ENCODE peak calls at places on chromosomes 13 and 19, in seven cellular contexts. One of them, this sample, is unnamed.

GRCh38 chr13:51330741-51331140 is 8.8 kb upstream of the SERPINE3 start:
- DNase-seq in stimulated activated CD4-positive, alpha-beta T cell treated with anti-CD3 and anti-CD28 coated beads, Interleukin-1b, Interleukin-23, amount 100 ng/mL, for 24 hours: no peak
- DNase-seq in Kasumi-1: peak; percentile 79
- DNase-seq in ovary: no peak
- DNase-seq in nephron progenitor cell: no peak
- DNase-seq in activated naive CD8-positive, alpha-beta T cell treated with anti-CD3 and anti-CD28 coated beads, Interleukin-2, amount 50 U/mL, for 24 hours: no peak
- DNase-seq in B cell: no peak
- DNase-seq in this sample: peak; percentile 63

GRCh38 chr19:9877775-9878510 is 42.8 kb downstream of the PIN1 start:
- DNase-seq in stimulated activated CD4-positive, alpha-beta T cell treated with anti-CD3 and anti-CD28 coated beads, Interleukin-1b, Interleukin-23, amount 100 ng/mL, for 24 hours: no peak
- DNase-seq in Kasumi-1: no peak
- DNase-seq in ovary: no peak
- DNase-seq in nephron progenitor cell: no peak
- DNase-seq in activated naive CD8-positive, alpha-beta T cell treated with anti-CD3 and anti-CD28 coated beads, Interleukin-2, amount 50 U/mL, for 24 hours: no peak
- DNase-seq in B cell: no peak
- DNase-seq in this sample: no peak

GRCh38 chr13:48072304-48072703 is 22.6 kb downstream of the MED4 start:
- DNase-seq in stimulated activated CD4-positive, alpha-beta T cell treated with anti-CD3 and anti-CD28 coated beads, Interleukin-1b, Interleukin-23, amount 100 ng/mL, for 24 hours: no peak
- DNase-seq in Kasumi-1: no peak
- DNase-seq in ovary: no peak
- DNase-seq in nephron progenitor cell: no peak
- DNase-seq in activated naive CD8-positive, alpha-beta T cell treated with anti-CD3 and anti-CD28 coated beads, Interleukin-2, amount 50 U/mL, for 24 hours: no peak
- DNase-seq in B cell: no peak
- DNase-seq in this sample: no peak

GRCh38 chr19:6509118-6509971 is 7.2 kb upstream of the TUBB4A start:
- DNase-seq in stimulated activated CD4-positive, alpha-beta T cell treated with anti-CD3 and anti-CD28 coated beads, Interleukin-1b, Interleukin-23, amount 100 ng/mL, for 24 hours: no peak
- DNase-seq in Kasumi-1: no peak
- DNase-seq in ovary: peak; percentile 40
- DNase-seq in nephron progenitor cell: no peak
- DNase-seq in activated naive CD8-positive, alpha-beta T cell treated with anti-CD3 and anti-CD28 coated beads, Interleukin-2, amount 50 U/mL, for 24 hours: no peak
- DNase-seq in B cell: no peak
- DNase-seq in this sample: peak; percentile 94

GRCh38 chr13:21138561-21138960 is 37.8 kb downstream of the SKA3 start:
- DNase-seq in stimulated activated CD4-positive, alpha-beta T cell treated with anti-CD3 and anti-CD28 coated beads, Interleukin-1b, Interleukin-23, amount 100 ng/mL, for 24 hours: no peak
- DNase-seq in Kasumi-1: no peak
- DNase-seq in ovary: no peak
- DNase-seq in nephron progenitor cell: no peak
- DNase-seq in activated naive CD8-positive, alpha-beta T cell treated with anti-CD3 and anti-CD28 coated beads, Interleukin-2, amount 50 U/mL, for 24 hours: no peak
- DNase-seq in B cell: no peak
- DNase-seq in this sample: no peak

GRCh38 chr13:30222253-30222652 is 85.1 kb downstream of the KATNAL1 start:
- DNase-seq in stimulated activated CD4-positive, alpha-beta T cell treated with anti-CD3 and anti-CD28 coated beads, Interleukin-1b, Interleukin-23, amount 100 ng/mL, for 24 hours: no peak
- DNase-seq in Kasumi-1: no peak
- DNase-seq in ovary: no peak
- DNase-seq in nephron progenitor cell: no peak
- DNase-seq in activated naive CD8-positive, alpha-beta T cell treated with anti-CD3 and anti-CD28 coated beads, Interleukin-2, amount 50 U/mL, for 24 hours: no peak
- DNase-seq in B cell: no peak
- DNase-seq in this sample: no peak

GRCh38 chr19:2767688-2768087 is 15.4 kb downstream of the SGTA start:
- DNase-seq in stimulated activated CD4-positive, alpha-beta T cell treated with anti-CD3 and anti-CD28 coated beads, Interleukin-1b, Interleukin-23, amount 100 ng/mL, for 24 hours: no peak
- DNase-seq in Kasumi-1: no peak
- DNase-seq in ovary: no peak
- DNase-seq in nephron progenitor cell: no peak
- DNase-seq in activated naive CD8-positive, alpha-beta T cell treated with anti-CD3 and anti-CD28 coated beads, Interleukin-2, amount 50 U/mL, for 24 hours: no peak
- DNase-seq in B cell: peak; percentile 29
- DNase-seq in this sample: no peak

GRCh38 chr13:77975358-77976042 is 56.9 kb upstream of the EDNRB start:
- DNase-seq in stimulated activated CD4-positive, alpha-beta T cell treated with anti-CD3 and anti-CD28 coated beads, Interleukin-1b, Interleukin-23, amount 100 ng/mL, for 24 hours: no peak
- DNase-seq in Kasumi-1: no peak
- DNase-seq in ovary: no peak
- DNase-seq in nephron progenitor cell: no peak
- DNase-seq in activated naive CD8-positive, alpha-beta T cell treated with anti-CD3 and anti-CD28 coated beads, Interleukin-2, amount 50 U/mL, for 24 hours: no peak
- DNase-seq in B cell: no peak
- DNase-seq in this sample: no peak

GRCh38 chr13:50592412-50593145 is 250.9 kb downstream of the DLEU7 start:
- DNase-seq in stimulated activated CD4-positive, alpha-beta T cell treated with anti-CD3 and anti-CD28 coated beads, Interleukin-1b, Interleukin-23, amount 100 ng/mL, for 24 hours: no peak
- DNase-seq in Kasumi-1: no peak
- DNase-seq in ovary: no peak
- DNase-seq in nephron progenitor cell: no peak
- DNase-seq in activated naive CD8-positive, alpha-beta T cell treated with anti-CD3 and anti-CD28 coated beads, Interleukin-2, amount 50 U/mL, for 24 hours: no peak
- DNase-seq in B cell: no peak
- DNase-seq in this sample: no peak

GRCh38 chr13:101988140-101988539 is 413.7 kb downstream of the FGF14 start:
- DNase-seq in stimulated activated CD4-positive, alpha-beta T cell treated with anti-CD3 and anti-CD28 coated beads, Interleukin-1b, Interleukin-23, amount 100 ng/mL, for 24 hours: no peak
- DNase-seq in Kasumi-1: no peak
- DNase-seq in ovary: no peak
- DNase-seq in nephron progenitor cell: peak; percentile 14
- DNase-seq in activated naive CD8-positive, alpha-beta T cell treated with anti-CD3 and anti-CD28 coated beads, Interleukin-2, amount 50 U/mL, for 24 hours: no peak
- DNase-seq in B cell: no peak
- DNase-seq in this sample: no peak

This sample was measured in testis.